ENCODE peak calls at places on chromosomes 13 and 19, in four cellular contexts. T, W, Z and Y are unnamed samples.

GRCh38 chr13:49314344-49314882 is 66.7 kb downstream of the CDADC1 start:
- DNase-seq in T (peak; percentile 65), W (no peak), Z (no peak), Y (no peak)

GRCh38 chr13:95858286-95859075 is 181.5 kb downstream of the DNAJC3 start:
- DNase-seq in T (peak; percentile 55), W (peak; percentile 12), Z (no peak), Y (no peak)

GRCh38 chr19:47587295-47587694 is 14.3 kb upstream of the ZNF541 start:
- DNase-seq in T (peak; percentile 51), W (peak; percentile 60), Z (no peak), Y (no peak)

GRCh38 chr19:51772977-51773376 is 12.0 kb downstream of the FPR2 start:
- DNase-seq in T (no peak), W (no peak), Z (no peak), Y (no peak)

GRCh38 chr13:112674412-112675383 is 15.1 kb upstream of the ATP11A start:
- DNase-seq in T (no peak), W (no peak), Z (no peak), Y (no peak)

GRCh38 chr19:55632463-55632834 is 8.1 kb upstream of the ZNF784 start:
- DNase-seq in T (peak; percentile 96), W (peak; percentile 96), Z (no peak), Y (peak; percentile 96)

GRCh38 chr13:77698211-77699058 is 948 bp downstream of the SLAIN1 start:
- DNase-seq in T (no peak), W (peak; percentile 53), Z (peak; percentile 15), Y (peak; percentile 62)

GRCh38 chr13:112931028-112931934 is 37.7 kb upstream of the MCF2L start:
- DNase-seq in T (peak; percentile 76), W (peak; percentile 83), Z (no peak), Y (peak; percentile 47)

GRCh38 chr19:1000591-1001537 is 645 bp downstream of the GRIN3B start:
- DNase-seq in T (no peak), W (no peak), Z (no peak), Y (no peak)

GRCh38 chr13:48333976-48334375 is 30.4 kb downstream of the RB1 start:
- DNase-seq in T (peak; percentile 36), W (no peak), Z (no peak), Y (no peak)

GRCh38 chr19:39372047-39372802 is 18.7 kb downstream of the PAF1 start:
- DNase-seq in T (peak; percentile 93), W (no peak), Z (peak; percentile 70), Y (peak; percentile 96)
- H3K36me3 ChIP-seq in T (peaks cover 57% of the 10 kb centered on the region), W (peaks cover 9% of the 10 kb centered on the region), Z (peaks cover 58% of the 10 kb centered on the region), Y (peaks cover 43% of the 10 kb centered on the region)

GRCh38 chr19:17109962-17110598 is 34.5 kb downstream of the MYO9B start:
- DNase-seq in T (no peak), W (no peak), Z (peak; percentile 52), Y (no peak)

GRCh38 chr19:17111766-17112165 is 36.2 kb downstream of the MYO9B start:
- DNase-seq in T (no peak), W (no peak), Z (no peak), Y (no peak)

GRCh38 chr19:17109300-17109699 is 33.7 kb downstream of the MYO9B start:
- DNase-seq in T (no peak), W (no peak), Z (no peak), Y (no peak)

GRCh38 chr19:17112271-17112670 is 36.7 kb downstream of the MYO9B start:
- DNase-seq in T (no peak), W (no peak), Z (no peak), Y (no peak)

DNA sequence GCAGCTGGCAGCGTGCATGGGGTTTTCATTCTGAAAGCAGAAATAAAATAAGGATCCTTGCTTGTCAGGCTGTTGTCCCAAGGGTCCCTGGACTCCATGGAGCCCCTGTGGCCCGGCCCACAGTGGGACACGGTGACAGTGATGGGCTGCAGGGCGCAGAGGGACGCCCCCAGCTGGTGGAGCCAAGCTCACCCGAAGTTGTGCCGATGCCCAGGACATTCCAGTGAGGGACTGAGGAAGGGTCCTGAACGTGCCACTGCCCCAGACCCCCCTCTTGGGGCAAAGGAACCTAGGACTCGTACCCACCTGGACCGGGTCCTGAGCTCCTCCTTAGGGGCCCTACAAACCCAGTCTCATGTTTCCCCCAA is 35.0 kb downstream of the MYO9B start:
- DNase-seq in T (no peak), W (no peak), Z (no peak), Y (no peak)
- H3K4me1 ChIP-seq in T (peaks cover 18% of the 10 kb centered on the region), W (peaks cover 5% of the 10 kb centered on the region), Z (peaks cover 40% of the 10 kb centered on the region), Y (peaks cover 74% of the 10 kb centered on the region)

GRCh38 chr19:50333235-50333736 is 4.1 kb upstream of the KCNC3 start:
- DNase-seq in T (peak; percentile 67), W (peak; percentile 97), Z (peak; percentile 87), Y (peak; percentile 91)

GRCh38 chr19:50331187-50332013 is 2.2 kb upstream of the KCNC3 start:
- DNase-seq in T (no peak), W (peak; percentile 90), Z (no peak), Y (no peak)

GRCh38 chr19:50332014-50332263 is 2.8 kb upstream of the KCNC3 start:
- DNase-seq in T (no peak), W (no peak), Z (no peak), Y (no peak)

GRCh38 chr19:50333737-50334617 is 4.8 kb upstream of the KCNC3 start:
- DNase-seq in T (no peak), W (no peak), Z (peak; percentile 84), Y (peak; percentile 74)

GRCh38 chr19:50332264-50333038 is 3.3 kb upstream of the KCNC3 start:
- DNase-seq in T (no peak), W (peak; percentile 92), Z (no peak), Y (no peak)
- H3K4me3 ChIP-seq in T (no peak overlapping the region), W (peak overlapping the region; percentile 44), Z (peak overlapping the region; percentile 53), Y (peak overlapping the region; percentile 37)

DNA sequence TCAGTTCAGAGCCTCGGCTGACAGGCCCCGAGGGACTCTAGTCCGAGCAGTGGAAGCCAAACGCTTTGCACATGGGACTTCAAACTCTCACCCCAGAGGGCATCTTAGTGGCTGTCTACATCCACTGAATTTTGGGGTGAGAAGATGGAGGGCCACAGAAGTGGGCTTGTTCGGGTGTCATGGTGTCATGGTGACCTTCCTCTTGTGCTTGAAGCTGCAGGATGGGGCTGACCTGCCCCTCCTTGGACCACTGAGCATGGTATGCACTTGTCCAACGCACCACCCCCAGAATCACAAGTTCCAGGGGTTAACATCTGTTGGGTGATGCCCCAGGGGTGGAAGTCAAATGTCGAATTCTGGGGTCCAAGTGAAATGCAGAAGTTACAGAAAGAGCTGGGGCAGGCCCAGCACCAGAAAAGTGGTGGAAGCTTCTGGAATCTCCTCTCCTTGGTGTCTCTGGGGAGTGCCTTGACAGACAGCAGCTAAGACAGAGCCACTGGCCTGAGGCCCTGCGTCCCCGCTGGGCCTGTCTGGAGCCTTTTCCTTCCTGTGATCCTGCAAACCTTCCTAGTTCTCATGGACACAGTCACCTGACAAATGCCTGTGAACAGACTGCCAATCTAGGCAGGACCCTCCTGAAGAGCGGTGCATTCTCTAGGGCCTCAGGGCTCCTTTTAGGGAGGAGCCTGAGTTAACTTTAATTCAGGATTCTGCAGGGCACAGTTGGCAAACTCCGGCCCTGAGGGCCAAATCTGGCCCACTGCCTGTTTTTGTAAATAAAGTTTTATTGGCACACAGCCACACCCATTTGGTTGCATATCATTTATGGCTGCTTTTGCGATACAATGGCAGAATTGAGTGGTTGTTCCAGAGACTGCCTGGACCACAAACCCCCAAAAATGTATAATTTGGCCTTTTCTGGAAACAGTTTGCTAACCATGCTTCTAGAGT is 65.1 kb upstream of the RANBP3 start:
- DNase-seq in T (no peak), W (no peak), Z (no peak), Y (no peak)
- H3K36me3 ChIP-seq in T (no peaks in the 10 kb centered on the region), W (no peaks in the 10 kb centered on the region), Z (peaks cover 31% of the 10 kb centered on the region), Y (peaks cover 63% of the 10 kb centered on the region)